ENCODE peak calls at places on chromosomes 12 and 14, in seven cellular contexts. One of them, this sample, is unnamed.

GRCh38 chr12:121295746-121296617 is 527 bp downstream of the CAMKK2 start:
- DNase-seq in dorsolateral prefrontal cortex: no peak
- DNase-seq in body of pancreas: peak
- DNase-seq in neural progenitor cell: peak
- DNase-seq in uterus: no peak
- DNase-seq in AG04450: no peak
- DNase-seq in A549: peak
- DNase-seq in this sample: peak

GRCh38 chr12:4932576-4932975 is 22.9 kb downstream of the KCNA1 start:
- DNase-seq in dorsolateral prefrontal cortex: no peak
- DNase-seq in body of pancreas: no peak
- DNase-seq in neural progenitor cell: no peak
- DNase-seq in uterus: no peak
- DNase-seq in AG04450: no peak
- DNase-seq in A549: no peak
- DNase-seq in this sample: no peak

GRCh38 chr12:31300783-31301182 is 25.2 kb downstream of the SINHCAF start:
- DNase-seq in dorsolateral prefrontal cortex: no peak
- DNase-seq in body of pancreas: no peak
- DNase-seq in neural progenitor cell: no peak
- DNase-seq in uterus: no peak
- DNase-seq in AG04450: no peak
- DNase-seq in A549: no peak
- DNase-seq in this sample: no peak

GRCh38 chr12:111759991-111760390 is 6.7 kb upstream of the ALDH2 start:
- DNase-seq in dorsolateral prefrontal cortex: no peak
- DNase-seq in body of pancreas: no peak
- DNase-seq in neural progenitor cell: no peak
- DNase-seq in uterus: no peak
- DNase-seq in AG04450: no peak
- DNase-seq in A549: no peak
- DNase-seq in this sample: no peak

GRCh38 chr14:75879031-75879430 is 102.8 kb downstream of the TGFB3 start:
- DNase-seq in dorsolateral prefrontal cortex: no peak
- DNase-seq in body of pancreas: no peak
- DNase-seq in neural progenitor cell: no peak
- DNase-seq in uterus: no peak
- DNase-seq in AG04450: peak
- DNase-seq in A549: no peak
- DNase-seq in this sample: no peak

GRCh38 chr12:129887047-129887568 is 16.7 kb downstream of the TMEM132D start:
- DNase-seq in dorsolateral prefrontal cortex: peak
- DNase-seq in body of pancreas: no peak
- DNase-seq in neural progenitor cell: no peak
- DNase-seq in uterus: no peak
- DNase-seq in AG04450: no peak
- DNase-seq in A549: no peak
- DNase-seq in this sample: no peak

GRCh38 chr12:98440165-98440581 is 75.2 kb upstream of the TMPO start:
- DNase-seq in dorsolateral prefrontal cortex: peak
- DNase-seq in body of pancreas: peak
- DNase-seq in neural progenitor cell: no peak
- DNase-seq in uterus: peak
- DNase-seq in AG04450: peak
- DNase-seq in A549: no peak
- DNase-seq in this sample: no peak

GRCh38 chr12:88945041-88945732 is 364.9 kb upstream of the KITLG start:
- DNase-seq in dorsolateral prefrontal cortex: no peak
- DNase-seq in body of pancreas: no peak
- DNase-seq in neural progenitor cell: no peak
- DNase-seq in uterus: no peak
- DNase-seq in AG04450: no peak
- DNase-seq in A549: no peak
- DNase-seq in this sample: no peak

GRCh38 chr12:12899530-12900380 is 8.4 kb downstream of the GPRC5A start:
- DNase-seq in dorsolateral prefrontal cortex: peak
- DNase-seq in body of pancreas: peak
- DNase-seq in neural progenitor cell: no peak
- DNase-seq in uterus: peak
- DNase-seq in AG04450: peak
- DNase-seq in A549: no peak
- DNase-seq in this sample: no peak

GRCh38 chr14:100657780-100658513 is 68.7 kb upstream of the DLK1 start:
- DNase-seq in dorsolateral prefrontal cortex: no peak
- DNase-seq in body of pancreas: no peak
- DNase-seq in neural progenitor cell: no peak
- DNase-seq in uterus: no peak
- DNase-seq in AG04450: no peak
- DNase-seq in A549: no peak
- DNase-seq in this sample: no peak

GRCh38 chr12:123027726-123028445 is 47.4 kb downstream of the ARL6IP4 start:
- DNase-seq in dorsolateral prefrontal cortex: no peak
- DNase-seq in body of pancreas: no peak
- DNase-seq in neural progenitor cell: no peak
- DNase-seq in uterus: no peak
- DNase-seq in AG04450: no peak
- DNase-seq in A549: no peak
- DNase-seq in this sample: no peak

GRCh38 chr12:42790761-42791151 is 201.2 kb upstream of the PRICKLE1 start:
- DNase-seq in dorsolateral prefrontal cortex: no peak
- DNase-seq in body of pancreas: no peak
- DNase-seq in neural progenitor cell: no peak
- DNase-seq in uterus: no peak
- DNase-seq in AG04450: no peak
- DNase-seq in A549: peak
- DNase-seq in this sample: no peak

DNA sequence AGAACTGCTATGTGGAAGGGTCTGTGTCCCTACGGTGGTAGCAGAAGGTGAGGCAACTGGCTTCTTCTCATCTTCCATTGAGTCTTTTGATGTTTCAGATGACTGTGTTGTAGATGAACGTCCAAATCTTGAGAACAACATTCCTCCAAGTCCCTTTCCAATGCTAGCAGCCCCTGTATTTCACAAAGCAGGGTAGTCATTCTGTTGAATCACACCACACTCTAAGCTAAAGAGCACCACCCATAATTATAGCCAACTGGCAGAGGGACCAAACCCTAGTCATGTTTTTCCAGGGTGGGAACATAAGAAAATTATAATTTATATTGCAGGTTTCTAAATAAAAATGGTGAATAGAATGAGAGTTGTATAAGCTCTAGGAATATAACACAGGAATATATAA is 98.7 kb downstream of the DDHD1 start:
- DNase-seq in dorsolateral prefrontal cortex: no peak
- DNase-seq in body of pancreas: no peak
- DNase-seq in neural progenitor cell: no peak
- DNase-seq in uterus: no peak
- DNase-seq in AG04450: no peak
- DNase-seq in A549: no peak
- DNase-seq in this sample: no peak
- H3K27ac ChIP-seq in dorsolateral prefrontal cortex: peak
- H3K27ac ChIP-seq in body of pancreas: no peak
- H3K27ac ChIP-seq in neural progenitor cell: no peak
- H3K27ac ChIP-seq in uterus: no peak
- H3K27ac ChIP-seq in AG04450: no peak
- H3K27ac ChIP-seq in A549: no peak
- H3K27ac ChIP-seq in this sample: no peak

GRCh38 chr14:72839351-72839750 is 54.5 kb downstream of the DPF3 start:
- DNase-seq in dorsolateral prefrontal cortex: no peak
- DNase-seq in body of pancreas: no peak
- DNase-seq in neural progenitor cell: no peak
- DNase-seq in uterus: no peak
- DNase-seq in AG04450: no peak
- DNase-seq in A549: no peak
- DNase-seq in this sample: no peak
- H3K27ac ChIP-seq in dorsolateral prefrontal cortex: no peak
- H3K27ac ChIP-seq in body of pancreas: no peak
- H3K27ac ChIP-seq in neural progenitor cell: no peak
- H3K27ac ChIP-seq in uterus: no peak
- H3K27ac ChIP-seq in AG04450: no peak
- H3K27ac ChIP-seq in A549: no peak
- H3K27ac ChIP-seq in this sample: no peak

GRCh38 chr14:61120576-61120975 is 139.5 kb downstream of the SLC38A6 start:
- DNase-seq in dorsolateral prefrontal cortex: no peak
- DNase-seq in body of pancreas: no peak
- DNase-seq in neural progenitor cell: no peak
- DNase-seq in uterus: no peak
- DNase-seq in AG04450: no peak
- DNase-seq in A549: no peak
- DNase-seq in this sample: no peak
- H3K27ac ChIP-seq in dorsolateral prefrontal cortex: no peak
- H3K27ac ChIP-seq in body of pancreas: no peak
- H3K27ac ChIP-seq in neural progenitor cell: no peak
- H3K27ac ChIP-seq in uterus: no peak
- H3K27ac ChIP-seq in AG04450: no peak
- H3K27ac ChIP-seq in A549: peak
- H3K27ac ChIP-seq in this sample: peak

DNA sequence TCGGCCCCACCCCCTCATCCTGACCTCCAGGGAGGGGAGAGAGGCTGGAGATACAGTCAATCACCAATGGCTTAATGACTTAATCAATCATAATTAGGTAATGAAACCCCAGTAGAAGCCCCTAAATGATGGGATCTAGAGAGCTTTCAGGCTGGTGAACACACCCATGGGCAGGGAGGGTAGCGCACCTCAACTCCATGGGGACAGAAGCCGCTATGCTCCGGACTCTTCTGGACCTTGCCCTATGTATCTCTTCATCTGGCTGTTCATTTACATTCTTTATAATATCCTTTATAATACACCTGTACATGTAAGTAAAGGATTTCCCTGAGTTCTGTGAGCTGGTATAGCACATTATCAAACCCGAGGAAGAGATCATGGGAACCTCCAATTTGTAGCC is 205.9 kb downstream of the STXBP6 start:
- DNase-seq in dorsolateral prefrontal cortex: no peak
- DNase-seq in body of pancreas: no peak
- DNase-seq in neural progenitor cell: no peak
- DNase-seq in uterus: no peak
- DNase-seq in AG04450: no peak
- DNase-seq in A549: no peak
- DNase-seq in this sample: no peak
- H3K27ac ChIP-seq in dorsolateral prefrontal cortex: no peak
- H3K27ac ChIP-seq in body of pancreas: no peak
- H3K27ac ChIP-seq in neural progenitor cell: no peak
- H3K27ac ChIP-seq in uterus: no peak
- H3K27ac ChIP-seq in AG04450: no peak
- H3K27ac ChIP-seq in A549: no peak
- H3K27ac ChIP-seq in this sample: no peak

GRCh38 chr12:62817556-62818271 is 117.2 kb downstream of the PPM1H start:
- DNase-seq in dorsolateral prefrontal cortex: no peak
- DNase-seq in body of pancreas: no peak
- DNase-seq in neural progenitor cell: no peak
- DNase-seq in uterus: no peak
- DNase-seq in AG04450: no peak
- DNase-seq in A549: no peak
- DNase-seq in this sample: no peak
- H3K27ac ChIP-seq in dorsolateral prefrontal cortex: peak
- H3K27ac ChIP-seq in body of pancreas: no peak
- H3K27ac ChIP-seq in neural progenitor cell: no peak
- H3K27ac ChIP-seq in uterus: peak
- H3K27ac ChIP-seq in AG04450: no peak
- H3K27ac ChIP-seq in A549: no peak
- H3K27ac ChIP-seq in this sample: peak

DNA sequence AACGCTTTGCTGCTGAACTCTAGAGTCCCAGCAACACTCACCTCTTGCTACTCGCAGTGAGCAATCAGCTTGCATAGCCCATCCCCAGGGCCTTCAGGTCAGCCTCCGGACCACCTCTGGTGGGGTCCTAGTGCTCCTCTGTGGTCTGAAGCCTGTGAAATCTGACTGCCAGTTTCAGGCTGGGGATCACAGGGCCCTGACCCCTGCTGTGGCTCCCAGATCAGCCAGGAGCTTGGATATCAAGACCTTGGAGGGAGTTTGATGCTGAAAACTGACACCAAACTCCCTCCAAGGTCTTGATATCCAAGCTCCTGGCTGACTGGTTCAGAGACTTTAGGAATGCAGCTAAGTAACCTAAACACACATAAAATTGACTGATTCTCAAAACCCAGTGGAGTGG is 19.9 kb upstream of the DHRS4 start:
- DNase-seq in dorsolateral prefrontal cortex: no peak
- DNase-seq in body of pancreas: no peak
- DNase-seq in neural progenitor cell: peak
- DNase-seq in uterus: no peak
- DNase-seq in AG04450: no peak
- DNase-seq in A549: no peak
- DNase-seq in this sample: no peak
- H3K27ac ChIP-seq in dorsolateral prefrontal cortex: no peak
- H3K27ac ChIP-seq in body of pancreas: no peak
- H3K27ac ChIP-seq in neural progenitor cell: no peak
- H3K27ac ChIP-seq in uterus: no peak
- H3K27ac ChIP-seq in AG04450: no peak
- H3K27ac ChIP-seq in A549: no peak
- H3K27ac ChIP-seq in this sample: no peak

DNA sequence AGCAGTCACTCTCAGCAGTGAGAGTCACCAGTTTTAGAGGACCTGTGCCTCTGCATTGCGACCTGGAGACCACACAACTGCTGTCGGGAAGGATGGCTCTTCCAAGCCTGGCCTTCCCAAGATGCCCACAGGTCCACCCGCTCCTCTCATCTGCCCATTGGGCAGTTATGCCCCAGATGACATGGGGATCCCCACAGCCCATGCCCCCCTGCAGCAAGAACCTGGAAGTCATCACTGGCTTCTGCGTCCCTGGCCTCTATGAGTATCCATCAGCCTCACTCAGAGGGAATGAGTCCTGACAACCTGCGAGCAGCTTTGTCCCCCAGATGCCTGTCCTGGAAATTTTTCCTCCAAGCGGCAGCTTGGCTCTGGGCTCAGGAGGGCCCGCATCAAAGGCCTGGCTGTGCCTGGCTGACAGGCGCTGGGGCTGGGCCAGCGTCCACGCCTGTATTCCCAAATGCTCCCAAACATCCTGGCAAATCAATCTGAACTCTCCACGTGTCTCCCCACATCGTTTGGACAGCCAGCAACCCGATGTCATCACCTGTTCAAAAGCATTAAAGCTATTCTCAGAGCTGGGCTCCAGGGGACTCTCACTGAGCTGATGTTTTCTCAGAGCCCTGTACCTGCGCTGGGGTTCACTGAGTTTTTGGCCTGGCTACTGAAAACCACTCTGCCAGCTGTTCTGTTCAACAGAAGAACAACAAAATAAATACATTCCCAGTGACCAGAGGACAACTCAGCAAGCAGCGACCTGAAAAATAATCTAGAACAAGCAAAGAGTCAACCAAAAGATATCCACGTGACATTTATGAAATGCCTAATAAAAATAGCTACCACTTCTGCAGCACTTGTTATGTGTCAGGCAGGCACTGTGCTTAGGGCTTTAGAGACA is 57.8 kb downstream of the CLMN start:
- DNase-seq in dorsolateral prefrontal cortex: no peak
- DNase-seq in body of pancreas: peak
- DNase-seq in neural progenitor cell: no peak
- DNase-seq in uterus: no peak
- DNase-seq in AG04450: no peak
- DNase-seq in A549: no peak
- DNase-seq in this sample: no peak
- H3K27ac ChIP-seq in dorsolateral prefrontal cortex: peak
- H3K27ac ChIP-seq in body of pancreas: peak
- H3K27ac ChIP-seq in neural progenitor cell: no peak
- H3K27ac ChIP-seq in uterus: no peak
- H3K27ac ChIP-seq in AG04450: no peak
- H3K27ac ChIP-seq in A549: peak
- H3K27ac ChIP-seq in this sample: no peak

This sample was measured in GM23338.